ENCODE peak calls at places on chromosomes 2 and 18, in four cellular contexts. E, O, R and A are unnamed samples.
A peak's percentile ranks its signal among the peaks of the same experiment; 100 is the strongest.

GRCh38 chr2:64602436-64602835 is 51.3 kb downstream of the SERTAD2 start:
- DNase-seq in E (no peak), O (no peak), R (no peak), A (no peak)

GRCh38 chr2:134348239-134348638 is 94.4 kb downstream of the MGAT5 start:
- DNase-seq in E (no peak), O (no peak), R (no peak), A (no peak)

GRCh38 chr2:195486520-195486919 is 170.5 kb upstream of the SLC39A10 start:
- DNase-seq in E (no peak), O (no peak), R (no peak), A (no peak)

GRCh38 chr18:3402962-3403585 is 46.9 kb upstream of the TGIF1 start:
- DNase-seq in E (no peak), O (no peak), R (no peak), A (no peak)

GRCh38 chr2:3147641-3148530 is 229.7 kb downstream of the EIPR1 start:
- DNase-seq in E (no peak), O (no peak), R (no peak), A (no peak)

GRCh38 chr2:104845552-104845931 is 8.4 kb upstream of the POU3F3 start:
- DNase-seq in E (no peak), O (no peak), R (no peak), A (no peak)

GRCh38 chr2:6932833-6933232 is 15.6 kb downstream of the RNF144A start:
- DNase-seq in E (no peak), O (no peak), R (no peak), A (no peak)

GRCh38 chr18:79394438-79395307 is 1.1 kb upstream of the NFATC1 start:
- DNase-seq in E (no peak), O (no peak), R (no peak), A (no peak)

GRCh38 chr2:231807020-231807419 is 20.8 kb downstream of the COPS7B start:
- DNase-seq in E (no peak), O (no peak), R (no peak), A (no peak)

GRCh38 chr2:15640291-15640711 is 48.6 kb downstream of the DDX1 start:
- DNase-seq in E (no peak), O (no peak), R (peak; percentile 73), A (peak; percentile 39)